ENCODE peak calls at places on chromosomes 5 and 9, in four cellular contexts. P is HL-60, V is K562, D is GM12878. U is an unnamed sample.

GRCh38 chr5:31496891-31497290 is 35.0 kb downstream of the DROSHA start:
- DNase-seq in P (no peak), V (no peak), D (no peak), U (no peak)

GRCh38 chr9:97990259-97990658 is 7.1 kb downstream of the ANP32B start:
- DNase-seq in P (no peak), V (peak; percentile 44), D (no peak), U (no peak)

GRCh38 chr5:92749943-92750342 is 831.1 kb downstream of the NR2F1-AS1 start:
- DNase-seq in P (no peak), D (no peak), V (no peak), U (no peak)

GRCh38 chr9:106588601-106589000 is 274.4 kb upstream of the ZNF462 start:
- DNase-seq in D (no peak), V (no peak), P (no peak), U (no peak)

GRCh38 chr9:128020692-128021091 is 39.9 kb upstream of the EEIG1 start:
- DNase-seq in D (no peak), P (no peak), V (peak; percentile 52), U (no peak)

GRCh38 chr9:93020785-93021670 is 37.5 kb upstream of the SUSD3 start:
- DNase-seq in V (no peak), P (no peak), D (no peak), U (no peak)

GRCh38 chr9:76353280-76353679 is 40.9 kb downstream of the RFK start:
- DNase-seq in D (no peak), P (peak; percentile 11), V (no peak), U (no peak)

GRCh38 chr5:130836729-130837660 is 328.1 kb downstream of the HINT1 start:
- DNase-seq in D (peak; percentile 13), P (no peak), V (no peak), U (no peak)

GRCh38 chr5:56405116-56405515 is 172.0 kb upstream of the ANKRD55 start:
- DNase-seq in P (no peak), V (no peak), D (no peak), U (no peak)

GRCh38 chr5:137649228-137649890 is 86.5 kb downstream of the KLHL3 start:
- DNase-seq in P (no peak), V (no peak), D (no peak), U (no peak)

GRCh38 chr9:105973811-105974407 is 279.6 kb downstream of the TMEM38B start:
- DNase-seq in P (no peak), D (no peak), V (no peak), U (no peak)

GRCh38 chr5:1011226-1011631 is 2.6 kb downstream of the NKD2 start:
- DNase-seq in P (no peak), V (peak; percentile 82), D (no peak), U (peak; percentile 82)

GRCh38 chr5:150116667-150117395 is 30.5 kb upstream of the CSF1R start:
- DNase-seq in P (no peak), D (no peak), V (peak; percentile 31), U (no peak)

GRCh38 chr9:126480810-126481209 is 132.9 kb upstream of the LMX1B start:
- DNase-seq in P (no peak), V (no peak), D (no peak), U (no peak)

GRCh38 chr9:104200456-104200994 is 106.4 kb downstream of the SMC2 start:
- DNase-seq in D (no peak), P (no peak), V (no peak), U (no peak)

GRCh38 chr5:112420111-112420864 is 1.2 kb upstream of the EPB41L4A start:
- DNase-seq in V (peak; percentile 76), P (peak; percentile 6), D (peak; percentile 9), U (peak; percentile 55)

GRCh38 chr9:88998911-88999310 is 7.6 kb downstream of the S1PR3 start:
- DNase-seq in P (no peak), D (no peak), V (no peak), U (no peak)

GRCh38 chr9:38421498-38422211 is 2.6 kb downstream of the IGFBPL1 start:
- DNase-seq in V (no peak), D (no peak), P (no peak), U (no peak)

GRCh38 chr5:115601709-115602584 is at the start of gene TICAM2:
- DNase-seq in D (peak; percentile 77), V (peak; percentile 71), P (peak; percentile 61), U (peak; percentile 43)

GRCh38 chr9:34652608-34653007 is 623 bp downstream of the IL11RA start:
- DNase-seq in P (no peak), V (no peak), D (no peak), U (no peak)

GRCh38 chr9:36813149-36813548 is 220.9 kb downstream of the PAX5 start:
- DNase-seq in D (no peak), P (no peak), V (no peak), U (no peak)

GRCh38 chr5:67591491-67591890 is 394.9 kb upstream of the CD180 start:
- DNase-seq in V (no peak), D (no peak), P (no peak), U (no peak)

GRCh38 chr5:74633710-74634109 is 6.8 kb downstream of the ENC1 start:
- DNase-seq in D (no peak), V (no peak), P (no peak), U (no peak)

GRCh38 chr9:37010180-37010579 is 23.9 kb downstream of the PAX5 start:
- DNase-seq in D (no peak), V (no peak), P (no peak), U (no peak)

GRCh38 chr9:26904070-26904469 is 11.5 kb upstream of the CAAP1 start:
- DNase-seq in D (no peak), V (no peak), P (no peak), U (no peak)

GRCh38 chr9:101586651-101587050 is 8.1 kb downstream of the PPP3R2 start:
- DNase-seq in P (peak; percentile 6), D (no peak), V (no peak), U (no peak)

GRCh38 chr9:96232539-96233241 is 69.3 kb downstream of the HSD17B3 start:
- DNase-seq in V (peak; percentile 62), P (peak; percentile 36), D (no peak), U (no peak)

GRCh38 chr5:76314643-76315042 is 88.4 kb upstream of the IQGAP2 start:
- DNase-seq in P (no peak), V (no peak), D (no peak), U (no peak)

GRCh38 chr9:121450241-121450640 is 49.4 kb downstream of the GGTA1 start:
- DNase-seq in V (no peak), D (no peak), P (no peak), U (no peak)

GRCh38 chr9:121954477-121955175 is 138.5 kb downstream of the TTLL11 start:
- DNase-seq in V (no peak), D (no peak), P (no peak), U (no peak)

DNA sequence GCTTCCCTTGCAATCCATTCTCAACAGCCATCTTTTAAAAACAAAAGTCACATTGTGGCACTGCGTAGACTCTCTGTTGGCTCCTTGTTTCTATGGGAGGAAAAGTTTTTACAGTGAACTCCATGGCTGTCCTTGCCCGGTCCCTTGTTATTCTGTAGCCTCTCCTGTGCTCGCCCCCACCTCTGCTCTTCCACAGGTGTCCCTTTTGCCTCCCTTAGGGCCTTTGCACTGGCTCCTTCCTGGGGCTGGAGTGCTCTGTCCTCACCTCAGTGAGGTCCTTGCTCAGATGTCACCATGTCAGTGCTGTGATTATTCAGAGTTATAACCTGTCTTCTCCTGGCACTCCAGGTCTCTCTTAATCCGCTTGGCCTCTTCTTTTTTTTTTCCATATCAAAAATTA is 308.8 kb downstream of the DOCK8 start:
- DNase-seq in P (no peak), V (no peak), D (no peak), U (no peak)
- TF ChIP-seq SPI1 in P (no peak), V (no peak), D (no peak), U (no peak)

DNA sequence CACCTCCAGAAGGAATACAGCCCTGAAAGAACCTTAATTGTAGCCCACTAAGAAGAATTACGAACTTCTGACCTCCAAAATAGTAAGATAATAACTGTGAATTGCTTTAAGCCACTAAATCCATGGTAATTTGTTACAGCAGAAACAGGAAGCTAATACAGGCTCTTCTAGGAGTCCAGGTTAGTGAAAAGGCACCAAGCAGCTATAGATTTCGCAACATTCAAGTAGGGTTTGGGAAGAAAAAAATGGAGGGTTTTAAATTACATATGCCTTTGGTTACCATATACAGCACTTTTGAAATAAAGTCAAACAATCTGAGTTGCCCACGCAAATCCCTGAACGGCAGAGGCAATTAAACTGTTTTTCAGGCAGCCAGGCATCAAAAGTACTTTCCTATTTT is 1.7 kb upstream of the ACTL7A start:
- DNase-seq in D (no peak), P (no peak), V (no peak), U (no peak)
- TF ChIP-seq SPI1 in D (no peak), P (no peak), V (no peak), U (no peak)

DNA sequence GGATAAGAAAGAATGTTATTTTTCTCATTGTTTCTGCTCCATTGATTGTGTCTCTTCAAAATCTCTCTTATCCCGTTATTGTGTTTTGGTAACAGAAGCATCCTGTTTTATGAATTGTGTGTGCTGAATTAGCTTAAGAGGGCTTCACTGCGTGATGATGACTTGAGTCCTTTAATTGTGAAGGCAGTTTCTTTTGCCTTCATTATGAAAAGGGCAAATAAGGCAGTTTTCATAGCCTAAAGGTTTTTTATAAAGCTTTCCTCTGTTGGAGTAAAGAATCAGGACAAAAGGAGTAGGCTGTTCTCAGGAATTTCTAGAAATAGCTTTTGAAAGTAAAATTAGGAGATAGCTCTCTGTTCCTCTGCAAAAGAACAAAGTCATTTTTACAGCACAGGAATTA is 169.8 kb downstream of the FOCAD start:
- DNase-seq in P (no peak), V (no peak), D (no peak), U (no peak)
- TF ChIP-seq SPI1 in P (no peak), V (no peak), D (no peak), U (no peak)

GRCh38 chr5:142806769-142807377 is 36.7 kb downstream of the ARHGAP26 start:
- DNase-seq in D (no peak), V (no peak), P (no peak), U (no peak)

GRCh38 chr5:142805339-142805738 is 35.2 kb downstream of the ARHGAP26 start:
- DNase-seq in V (no peak), D (no peak), P (no peak), U (no peak)

GRCh38 chr5:142810081-142810480 is 39.9 kb downstream of the ARHGAP26 start:
- DNase-seq in P (no peak), D (no peak), V (no peak), U (no peak)

GRCh38 chr5:142808778-142809606 is 38.8 kb downstream of the ARHGAP26 start:
- DNase-seq in P (peak; percentile 60), V (no peak), D (no peak), U (no peak)

GRCh38 chr5:142807378-142807911 is 37.3 kb downstream of the ARHGAP26 start:
- DNase-seq in P (peak; percentile 56), D (no peak), V (no peak), U (no peak)
- TF ChIP-seq SPI1 in P (peak; percentile 84), D (peak; percentile 89), V (no peak), U (peak; percentile 69)

DNA sequence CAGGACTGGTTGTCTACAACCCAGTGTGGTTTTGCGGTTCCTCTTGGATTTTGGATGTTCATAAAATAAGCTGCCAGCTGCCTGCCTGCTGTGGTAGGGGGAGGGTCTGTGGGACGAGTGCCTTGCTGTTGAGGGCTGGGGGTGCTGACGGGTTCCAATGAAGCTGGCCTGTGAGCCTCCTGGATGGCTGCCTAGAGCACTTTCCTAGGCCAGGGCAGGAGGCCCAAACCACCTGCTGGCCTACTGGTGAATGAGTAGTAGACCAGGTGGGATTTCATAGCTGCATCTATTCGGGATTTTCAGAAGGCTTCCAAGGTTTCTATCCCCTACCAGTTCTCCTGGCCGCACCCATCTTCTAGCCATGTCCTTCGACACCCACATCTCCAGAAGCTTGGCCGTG is 102.4 kb downstream of the NDFIP1 start:
- DNase-seq in V (no peak), P (no peak), D (no peak), U (no peak)
- TF ChIP-seq SPI1 in V (no peak), P (no peak), D (no peak), U (no peak)

GRCh38 chr9:70481471-70481870 is 67.0 kb upstream of the KLF9 start:
- DNase-seq in P (no peak), V (no peak), D (no peak), U (no peak)
- TF ChIP-seq SPI1 in P (no peak), V (no peak), D (no peak), U (no peak)